ENCODE peak calls at places on chromosomes 12 and 14, in seven cellular contexts. One of them, this sample, is unnamed.
A peak's percentile ranks its signal among the peaks of the same experiment; 100 is the strongest.

GRCh38 chr14:55707365-55707804 is 127.4 kb downstream of the KTN1 start:
- DNase-seq in HFFc6: peak; percentile 60
- DNase-seq in glomerular endothelial cell: no peak
- DNase-seq in T-helper 22 cell: no peak
- DNase-seq in HS-27A: no peak
- DNase-seq in lower leg skin: no peak
- DNase-seq in stimulated activated CD4-positive, alpha-beta T cell treated with anti-CD3 and anti-CD28 coated beads, Interleukin-2, amount 100 ng/mL, for 24 hours: no peak
- DNase-seq in this sample: peak; percentile 2

GRCh38 chr12:19819231-19819630 is 379.9 kb downstream of the AEBP2 start:
- DNase-seq in HFFc6: no peak
- DNase-seq in glomerular endothelial cell: no peak
- DNase-seq in T-helper 22 cell: no peak
- DNase-seq in HS-27A: no peak
- DNase-seq in lower leg skin: no peak
- DNase-seq in stimulated activated CD4-positive, alpha-beta T cell treated with anti-CD3 and anti-CD28 coated beads, Interleukin-2, amount 100 ng/mL, for 24 hours: no peak
- DNase-seq in this sample: no peak

GRCh38 chr12:4388662-4389061 is 9.2 kb upstream of the FGF23 start:
- DNase-seq in HFFc6: no peak
- DNase-seq in glomerular endothelial cell: no peak
- DNase-seq in T-helper 22 cell: no peak
- DNase-seq in HS-27A: no peak
- DNase-seq in lower leg skin: no peak
- DNase-seq in stimulated activated CD4-positive, alpha-beta T cell treated with anti-CD3 and anti-CD28 coated beads, Interleukin-2, amount 100 ng/mL, for 24 hours: no peak
- DNase-seq in this sample: no peak

GRCh38 chr14:64536488-64537245 is 3.9 kb upstream of the HSPA2 start:
- DNase-seq in HFFc6: peak; percentile 31
- DNase-seq in glomerular endothelial cell: no peak
- DNase-seq in T-helper 22 cell: no peak
- DNase-seq in HS-27A: no peak
- DNase-seq in lower leg skin: no peak
- DNase-seq in stimulated activated CD4-positive, alpha-beta T cell treated with anti-CD3 and anti-CD28 coated beads, Interleukin-2, amount 100 ng/mL, for 24 hours: no peak
- DNase-seq in this sample: no peak

GRCh38 chr14:96409701-96410100 is 17.8 kb downstream of the AK7 start:
- DNase-seq in HFFc6: no peak
- DNase-seq in glomerular endothelial cell: no peak
- DNase-seq in T-helper 22 cell: no peak
- DNase-seq in HS-27A: no peak
- DNase-seq in lower leg skin: no peak
- DNase-seq in stimulated activated CD4-positive, alpha-beta T cell treated with anti-CD3 and anti-CD28 coated beads, Interleukin-2, amount 100 ng/mL, for 24 hours: no peak
- DNase-seq in this sample: no peak

GRCh38 chr12:46369095-46369473 is 3.5 kb downstream of the SLC38A2 start:
- DNase-seq in HFFc6: no peak
- DNase-seq in glomerular endothelial cell: no peak
- DNase-seq in T-helper 22 cell: no peak
- DNase-seq in HS-27A: no peak
- DNase-seq in lower leg skin: no peak
- DNase-seq in stimulated activated CD4-positive, alpha-beta T cell treated with anti-CD3 and anti-CD28 coated beads, Interleukin-2, amount 100 ng/mL, for 24 hours: no peak
- DNase-seq in this sample: no peak

GRCh38 chr12:13228579-13228978 is 32.1 kb downstream of the EMP1 start:
- DNase-seq in HFFc6: no peak
- DNase-seq in glomerular endothelial cell: no peak
- DNase-seq in T-helper 22 cell: no peak
- DNase-seq in HS-27A: no peak
- DNase-seq in lower leg skin: no peak
- DNase-seq in stimulated activated CD4-positive, alpha-beta T cell treated with anti-CD3 and anti-CD28 coated beads, Interleukin-2, amount 100 ng/mL, for 24 hours: no peak
- DNase-seq in this sample: no peak

GRCh38 chr14:77653473-77653872 is 37.0 kb upstream of the SPTLC2 start:
- DNase-seq in HFFc6: no peak
- DNase-seq in glomerular endothelial cell: no peak
- DNase-seq in T-helper 22 cell: no peak
- DNase-seq in HS-27A: no peak
- DNase-seq in lower leg skin: peak; percentile 76
- DNase-seq in stimulated activated CD4-positive, alpha-beta T cell treated with anti-CD3 and anti-CD28 coated beads, Interleukin-2, amount 100 ng/mL, for 24 hours: no peak
- DNase-seq in this sample: no peak

GRCh38 chr14:98218213-98218612 is 1053.8 kb downstream of the BCL11B start:
- DNase-seq in HFFc6: no peak
- DNase-seq in glomerular endothelial cell: no peak
- DNase-seq in T-helper 22 cell: no peak
- DNase-seq in HS-27A: no peak
- DNase-seq in lower leg skin: no peak
- DNase-seq in stimulated activated CD4-positive, alpha-beta T cell treated with anti-CD3 and anti-CD28 coated beads, Interleukin-2, amount 100 ng/mL, for 24 hours: no peak
- DNase-seq in this sample: no peak

GRCh38 chr14:60183724-60184596 is 18.8 kb upstream of the DHRS7 start:
- DNase-seq in HFFc6: peak; percentile 71
- DNase-seq in glomerular endothelial cell: no peak
- DNase-seq in T-helper 22 cell: no peak
- DNase-seq in HS-27A: no peak
- DNase-seq in lower leg skin: no peak
- DNase-seq in stimulated activated CD4-positive, alpha-beta T cell treated with anti-CD3 and anti-CD28 coated beads, Interleukin-2, amount 100 ng/mL, for 24 hours: no peak
- DNase-seq in this sample: peak; percentile 26

GRCh38 chr14:94690896-94691657 is 78.8 kb downstream of the GSC start:
- DNase-seq in HFFc6: no peak
- DNase-seq in glomerular endothelial cell: no peak
- DNase-seq in T-helper 22 cell: no peak
- DNase-seq in HS-27A: no peak
- DNase-seq in lower leg skin: no peak
- DNase-seq in stimulated activated CD4-positive, alpha-beta T cell treated with anti-CD3 and anti-CD28 coated beads, Interleukin-2, amount 100 ng/mL, for 24 hours: no peak
- DNase-seq in this sample: no peak

GRCh38 chr14:64387232-64387737 is 868 bp upstream of the MTHFD1 start:
- DNase-seq in HFFc6: no peak
- DNase-seq in glomerular endothelial cell: no peak
- DNase-seq in T-helper 22 cell: no peak
- DNase-seq in HS-27A: no peak
- DNase-seq in lower leg skin: peak; percentile 92
- DNase-seq in stimulated activated CD4-positive, alpha-beta T cell treated with anti-CD3 and anti-CD28 coated beads, Interleukin-2, amount 100 ng/mL, for 24 hours: no peak
- DNase-seq in this sample: no peak

GRCh38 chr14:69368381-69368780 is 29.7 kb downstream of the ERH start:
- DNase-seq in HFFc6: no peak
- DNase-seq in glomerular endothelial cell: no peak
- DNase-seq in T-helper 22 cell: no peak
- DNase-seq in HS-27A: no peak
- DNase-seq in lower leg skin: no peak
- DNase-seq in stimulated activated CD4-positive, alpha-beta T cell treated with anti-CD3 and anti-CD28 coated beads, Interleukin-2, amount 100 ng/mL, for 24 hours: no peak
- DNase-seq in this sample: no peak

GRCh38 chr12:59626382-59626781 is 30.6 kb downstream of the SLC16A7 start:
- DNase-seq in HFFc6: peak; percentile 60
- DNase-seq in glomerular endothelial cell: no peak
- DNase-seq in T-helper 22 cell: no peak
- DNase-seq in HS-27A: no peak
- DNase-seq in lower leg skin: no peak
- DNase-seq in stimulated activated CD4-positive, alpha-beta T cell treated with anti-CD3 and anti-CD28 coated beads, Interleukin-2, amount 100 ng/mL, for 24 hours: no peak
- DNase-seq in this sample: no peak

GRCh38 chr12:64736771-64737170 is 22.4 kb downstream of the GNS start:
- DNase-seq in HFFc6: no peak
- DNase-seq in glomerular endothelial cell: no peak
- DNase-seq in T-helper 22 cell: no peak
- DNase-seq in HS-27A: no peak
- DNase-seq in lower leg skin: no peak
- DNase-seq in stimulated activated CD4-positive, alpha-beta T cell treated with anti-CD3 and anti-CD28 coated beads, Interleukin-2, amount 100 ng/mL, for 24 hours: no peak
- DNase-seq in this sample: no peak

GRCh38 chr14:50311337-50311973 is 574 bp downstream of the L2HGDH start:
- DNase-seq in HFFc6: no peak
- DNase-seq in glomerular endothelial cell: no peak
- DNase-seq in T-helper 22 cell: no peak
- DNase-seq in HS-27A: no peak
- DNase-seq in lower leg skin: no peak
- DNase-seq in stimulated activated CD4-positive, alpha-beta T cell treated with anti-CD3 and anti-CD28 coated beads, Interleukin-2, amount 100 ng/mL, for 24 hours: no peak
- DNase-seq in this sample: peak; percentile 4

GRCh38 chr12:113524495-113524894 is 52.8 kb upstream of the LHX5 start:
- DNase-seq in HFFc6: no peak
- DNase-seq in glomerular endothelial cell: no peak
- DNase-seq in T-helper 22 cell: no peak
- DNase-seq in HS-27A: no peak
- DNase-seq in lower leg skin: no peak
- DNase-seq in stimulated activated CD4-positive, alpha-beta T cell treated with anti-CD3 and anti-CD28 coated beads, Interleukin-2, amount 100 ng/mL, for 24 hours: no peak
- DNase-seq in this sample: no peak

GRCh38 chr12:132265056-132265800 is 64.2 kb downstream of the GALNT9 start:
- DNase-seq in HFFc6: no peak
- DNase-seq in glomerular endothelial cell: no peak
- DNase-seq in T-helper 22 cell: no peak
- DNase-seq in HS-27A: no peak
- DNase-seq in lower leg skin: no peak
- DNase-seq in stimulated activated CD4-positive, alpha-beta T cell treated with anti-CD3 and anti-CD28 coated beads, Interleukin-2, amount 100 ng/mL, for 24 hours: no peak
- DNase-seq in this sample: no peak

GRCh38 chr14:102554835-102555819 is 37.3 kb upstream of the RCOR1 start:
- DNase-seq in HFFc6: no peak
- DNase-seq in glomerular endothelial cell: no peak
- DNase-seq in T-helper 22 cell: peak; percentile 21
- DNase-seq in HS-27A: no peak
- DNase-seq in lower leg skin: peak; percentile 90
- DNase-seq in stimulated activated CD4-positive, alpha-beta T cell treated with anti-CD3 and anti-CD28 coated beads, Interleukin-2, amount 100 ng/mL, for 24 hours: peak; percentile 65
- DNase-seq in this sample: peak; percentile 45

GRCh38 chr12:130372936-130373335 is 35.2 kb downstream of the PIWIL1 start:
- DNase-seq in HFFc6: no peak
- DNase-seq in glomerular endothelial cell: no peak
- DNase-seq in T-helper 22 cell: no peak
- DNase-seq in HS-27A: no peak
- DNase-seq in lower leg skin: no peak
- DNase-seq in stimulated activated CD4-positive, alpha-beta T cell treated with anti-CD3 and anti-CD28 coated beads, Interleukin-2, amount 100 ng/mL, for 24 hours: no peak
- DNase-seq in this sample: no peak